ENCODE peak calls at places on chromosomes 16 and 17, in six cellular contexts. One of them, this sample, is unnamed.
A peak's percentile ranks its signal among the peaks of the same experiment; 100 is the strongest.

GRCh38 chr17:75238684-75239191 is 22.7 kb downstream of the GGA3 start:
- DNase-seq in NCI-H1048: peak; percentile 12
- DNase-seq in fibroblast of pulmonary artery: peak; percentile 78
- DNase-seq in tibial nerve: no peak
- DNase-seq in stomach: peak; percentile 57
- DNase-seq in fibroblast of lung: peak; percentile 58
- DNase-seq in this sample: no peak

GRCh38 chr16:12239953-12240485 is 263.5 kb downstream of the SNX29 start:
- DNase-seq in stomach: no peak
- DNase-seq in tibial nerve: no peak
- DNase-seq in fibroblast of pulmonary artery: peak; percentile 72
- DNase-seq in NCI-H1048: no peak
- DNase-seq in fibroblast of lung: peak; percentile 56
- DNase-seq in this sample: no peak

GRCh38 chr17:65142247-65142646 is 5.1 kb downstream of the RGS9 start:
- DNase-seq in fibroblast of pulmonary artery: no peak
- DNase-seq in stomach: no peak
- DNase-seq in NCI-H1048: no peak
- DNase-seq in fibroblast of lung: no peak
- DNase-seq in tibial nerve: no peak
- DNase-seq in this sample: no peak

GRCh38 chr17:74768069-74768762 is 7.9 kb downstream of the NAT9 start:
- DNase-seq in NCI-H1048: no peak
- DNase-seq in tibial nerve: no peak
- DNase-seq in fibroblast of lung: peak; percentile 71
- DNase-seq in stomach: peak; percentile 89
- DNase-seq in fibroblast of pulmonary artery: peak; percentile 53
- DNase-seq in this sample: no peak

GRCh38 chr17:53462393-53462811 is 360.3 kb upstream of the KIF2B start:
- DNase-seq in NCI-H1048: no peak
- DNase-seq in tibial nerve: no peak
- DNase-seq in fibroblast of pulmonary artery: peak; percentile 45
- DNase-seq in fibroblast of lung: peak; percentile 37
- DNase-seq in stomach: no peak
- DNase-seq in this sample: no peak

GRCh38 chr16:87325480-87325879 is 8.3 kb upstream of the C16orf95 start:
- DNase-seq in stomach: no peak
- DNase-seq in NCI-H1048: no peak
- DNase-seq in fibroblast of pulmonary artery: no peak
- DNase-seq in tibial nerve: no peak
- DNase-seq in fibroblast of lung: no peak
- DNase-seq in this sample: no peak

GRCh38 chr17:61638087-61638486 is 47.1 kb upstream of the NACA2 start:
- DNase-seq in fibroblast of pulmonary artery: no peak
- DNase-seq in NCI-H1048: no peak
- DNase-seq in stomach: no peak
- DNase-seq in tibial nerve: no peak
- DNase-seq in fibroblast of lung: no peak
- DNase-seq in this sample: no peak

GRCh38 chr17:21377821-21378396 is 1.8 kb downstream of the KCNJ12 start:
- DNase-seq in fibroblast of lung: no peak
- DNase-seq in fibroblast of pulmonary artery: no peak
- DNase-seq in stomach: no peak
- DNase-seq in NCI-H1048: no peak
- DNase-seq in tibial nerve: no peak
- DNase-seq in this sample: no peak

GRCh38 chr16:9966569-9967157 is 215.6 kb downstream of the GRIN2A start:
- DNase-seq in NCI-H1048: no peak
- DNase-seq in fibroblast of pulmonary artery: no peak
- DNase-seq in tibial nerve: no peak
- DNase-seq in stomach: no peak
- DNase-seq in fibroblast of lung: peak; percentile 80
- DNase-seq in this sample: no peak

GRCh38 chr17:34771891-34772290 is 189.4 kb downstream of the CCT6B start:
- DNase-seq in tibial nerve: no peak
- DNase-seq in stomach: no peak
- DNase-seq in NCI-H1048: no peak
- DNase-seq in fibroblast of lung: no peak
- DNase-seq in fibroblast of pulmonary artery: no peak
- DNase-seq in this sample: no peak

GRCh38 chr16:2963074-2963610 is 933 bp upstream of the KREMEN2 start:
- DNase-seq in fibroblast of pulmonary artery: no peak
- DNase-seq in tibial nerve: no peak
- DNase-seq in stomach: no peak
- DNase-seq in fibroblast of lung: no peak
- DNase-seq in NCI-H1048: no peak
- DNase-seq in this sample: no peak

GRCh38 chr16:4091638-4092037 is 24.6 kb downstream of the ADCY9 start:
- DNase-seq in NCI-H1048: no peak
- DNase-seq in fibroblast of pulmonary artery: no peak
- DNase-seq in fibroblast of lung: no peak
- DNase-seq in tibial nerve: no peak
- DNase-seq in stomach: no peak
- DNase-seq in this sample: no peak

GRCh38 chr17:46038414-46038813 is 39.4 kb downstream of the STH start:
- DNase-seq in fibroblast of lung: no peak
- DNase-seq in stomach: no peak
- DNase-seq in fibroblast of pulmonary artery: no peak
- DNase-seq in NCI-H1048: no peak
- DNase-seq in tibial nerve: no peak
- DNase-seq in this sample: no peak

GRCh38 chr17:51228177-51228576 is 31.7 kb downstream of the MBTD1 start:
- DNase-seq in fibroblast of pulmonary artery: peak; percentile 78
- DNase-seq in NCI-H1048: no peak
- DNase-seq in stomach: no peak
- DNase-seq in fibroblast of lung: peak; percentile 82
- DNase-seq in tibial nerve: no peak
- DNase-seq in this sample: no peak

GRCh38 chr17:80124351-80124981 is 22.5 kb downstream of the EIF4A3 start:
- DNase-seq in stomach: peak; percentile 27
- DNase-seq in fibroblast of pulmonary artery: peak; percentile 89
- DNase-seq in tibial nerve: no peak
- DNase-seq in NCI-H1048: no peak
- DNase-seq in fibroblast of lung: peak; percentile 62
- DNase-seq in this sample: no peak

GRCh38 chr17:80832266-80832676 is 159.4 kb upstream of the CHMP6 start:
- DNase-seq in stomach: no peak
- DNase-seq in fibroblast of pulmonary artery: peak; percentile 56
- DNase-seq in fibroblast of lung: peak; percentile 79
- DNase-seq in tibial nerve: no peak
- DNase-seq in NCI-H1048: no peak
- DNase-seq in this sample: no peak

GRCh38 chr17:42438600-42439567 is 15.8 kb upstream of the CAVIN1 start:
- DNase-seq in fibroblast of lung: no peak
- DNase-seq in stomach: peak; percentile 46
- DNase-seq in tibial nerve: no peak
- DNase-seq in NCI-H1048: no peak
- DNase-seq in fibroblast of pulmonary artery: peak; percentile 52
- DNase-seq in this sample: no peak

GRCh38 chr16:483351-484075 is 44.0 kb upstream of the CAPN15 start:
- DNase-seq in tibial nerve: no peak
- DNase-seq in fibroblast of pulmonary artery: peak; percentile 8
- DNase-seq in NCI-H1048: no peak
- DNase-seq in fibroblast of lung: peak; percentile 26
- DNase-seq in stomach: no peak
- DNase-seq in this sample: no peak

GRCh38 chr16:84647830-84648594 is at the start of gene KLHL36:
- DNase-seq in fibroblast of pulmonary artery: peak; percentile 23
- DNase-seq in NCI-H1048: no peak
- DNase-seq in fibroblast of lung: no peak
- DNase-seq in tibial nerve: peak; percentile 30
- DNase-seq in stomach: peak; percentile 66
- DNase-seq in this sample: no peak

GRCh38 chr17:34675143-34675542 is 95.8 kb downstream of the TMEM132E start:
- DNase-seq in NCI-H1048: no peak
- DNase-seq in stomach: no peak
- DNase-seq in tibial nerve: no peak
- DNase-seq in fibroblast of lung: no peak
- DNase-seq in fibroblast of pulmonary artery: no peak
- DNase-seq in this sample: no peak

GRCh38 chr17:74148446-74148845 is 55.0 kb upstream of the RPL38 start:
- DNase-seq in fibroblast of pulmonary artery: no peak
- DNase-seq in fibroblast of lung: no peak
- DNase-seq in tibial nerve: no peak
- DNase-seq in stomach: no peak
- DNase-seq in NCI-H1048: no peak
- DNase-seq in this sample: no peak

GRCh38 chr17:2215616-2216364 is 87.8 kb downstream of the SMG6 start:
- DNase-seq in fibroblast of pulmonary artery: peak; percentile 94
- DNase-seq in NCI-H1048: no peak
- DNase-seq in tibial nerve: peak; percentile 47
- DNase-seq in stomach: peak; percentile 57
- DNase-seq in fibroblast of lung: peak; percentile 99
- DNase-seq in this sample: no peak

GRCh38 chr17:56142325-56142724 is 10.9 kb upstream of the ANKFN1 start:
- DNase-seq in fibroblast of pulmonary artery: peak; percentile 59
- DNase-seq in NCI-H1048: no peak
- DNase-seq in fibroblast of lung: peak; percentile 95
- DNase-seq in tibial nerve: no peak
- DNase-seq in stomach: no peak
- DNase-seq in this sample: no peak